ENCODE peak calls at places on chromosomes 6 and 20, in seven cellular contexts. D is fibroblast of mammary gland; G is CD4-positive, alpha-beta T cell; Y is RWPE1; K is MM.1S; B is CD8-positive, alpha-beta T cell; Q is foreskin fibroblast. U is an unnamed sample.

GRCh38 chr6:24357336-24358218 is at the start of gene DCDC2:
- DNase-seq in D (peak), G (peak), Y (no peak), K (no peak), B (peak), Q (no peak), U (no peak)

GRCh38 chr20:63330940-63331339 is 30.2 kb downstream of the CHRNA4 start:
- DNase-seq in D (no peak), G (no peak), Y (no peak), K (no peak), B (no peak), Q (no peak), U (no peak)

GRCh38 chr6:170048615-170049256 is 242.1 kb downstream of the DLL1 start:
- DNase-seq in D (peak), G (no peak), Y (no peak), K (no peak), B (no peak), Q (peak), U (no peak)

GRCh38 chr6:124742971-124743370 is 219.3 kb upstream of the RNF217 start:
- DNase-seq in D (peak), G (no peak), Y (peak), K (no peak), B (no peak), Q (no peak), U (no peak)

GRCh38 chr6:16420715-16421461 is 182.5 kb downstream of the GMPR start:
- DNase-seq in D (peak), G (peak), Y (no peak), K (peak), B (no peak), Q (peak), U (peak)

GRCh38 chr6:161228911-161229591 is 44.8 kb downstream of the AGPAT4 start:
- DNase-seq in D (peak), G (no peak), Y (peak), K (no peak), B (no peak), Q (peak), U (peak)

GRCh38 chr6:35386989-35387388 is 44.6 kb downstream of the PPARD start:
- DNase-seq in D (no peak), G (no peak), Y (no peak), K (no peak), B (no peak), Q (no peak), U (no peak)

GRCh38 chr20:23235173-23236027 is 115.2 kb upstream of the NXT1 start:
- DNase-seq in D (peak), G (peak), Y (peak), K (peak), B (no peak), Q (no peak), U (no peak)

GRCh38 chr6:2209226-2209809 is 36.1 kb downstream of the GMDS start:
- DNase-seq in D (peak), G (peak), Y (peak), K (peak), B (no peak), Q (no peak), U (no peak)

GRCh38 chr6:33384581-33385020 is 7.0 kb upstream of the KIFC1 start:
- DNase-seq in D (peak), G (no peak), Y (peak), K (no peak), B (no peak), Q (peak), U (no peak)

GRCh38 chr6:31345026-31345730 is 11.8 kb downstream of the HLA-B start:
- DNase-seq in D (no peak), G (no peak), Y (no peak), K (no peak), B (no peak), Q (no peak), U (no peak)

GRCh38 chr20:43936371-43936770 is 21.7 kb downstream of the TOX2 start:
- DNase-seq in D (peak), G (no peak), Y (no peak), K (peak), B (no peak), Q (peak), U (no peak)

GRCh38 chr20:25984933-25985332 is 288.3 kb upstream of the ZNF337 start:
- DNase-seq in D (peak), G (peak), Y (peak), K (no peak), B (peak), Q (peak), U (peak)

GRCh38 chr6:140541288-140541687 is 1166.8 kb upstream of the CITED2 start:
- DNase-seq in D (peak), G (no peak), Y (peak), K (no peak), B (no peak), Q (peak), U (peak)

GRCh38 chr6:137873273-137873762 is 6.3 kb downstream of the TNFAIP3 start:
- DNase-seq in D (peak), G (no peak), Y (peak), K (no peak), B (no peak), Q (peak), U (peak)

GRCh38 chr6:27139753-27140522 is 107.6 kb upstream of the PRSS16 start:
- DNase-seq in D (no peak), G (no peak), Y (no peak), K (peak), B (no peak), Q (no peak), U (no peak)

GRCh38 chr6:168123165-168123911 is 44.3 kb upstream of the FRMD1 start:
- DNase-seq in D (no peak), G (no peak), Y (no peak), K (no peak), B (no peak), Q (no peak), U (no peak)

GRCh38 chr6:68635706-68636513 is 828 bp downstream of the ADGRB3 start:
- DNase-seq in D (no peak), G (no peak), Y (no peak), K (peak), B (no peak), Q (peak), U (no peak)

GRCh38 chr6:52513464-52513863 is 63.4 kb downstream of the TRAM2 start:
- DNase-seq in D (peak), G (no peak), Y (no peak), K (no peak), B (no peak), Q (no peak), U (no peak)

GRCh38 chr6:56789879-56790278 is 147.2 kb upstream of the DST start:
- DNase-seq in D (no peak), G (no peak), Y (no peak), K (no peak), B (no peak), Q (no peak), U (no peak)

GRCh38 chr6:27771240-27771639 is 141.0 kb downstream of the OR2B2 start:
- DNase-seq in D (no peak), G (no peak), Y (no peak), K (no peak), B (no peak), Q (no peak), U (no peak)

GRCh38 chr6:1049900-1050299 is 262.0 kb upstream of the FOXQ1 start:
- DNase-seq in D (no peak), G (no peak), Y (no peak), K (no peak), B (no peak), Q (no peak), U (no peak)

GRCh38 chr6:45116714-45117410 is 211.3 kb upstream of the RUNX2 start:
- DNase-seq in D (peak), G (no peak), Y (no peak), K (no peak), B (no peak), Q (peak), U (peak)

GRCh38 chr20:17650301-17650761 is 31.7 kb downstream of the RRBP1 start:
- DNase-seq in D (no peak), G (no peak), Y (no peak), K (no peak), B (no peak), Q (no peak), U (no peak)

GRCh38 chr20:17650816-17651760 is 31.0 kb downstream of the RRBP1 start:
- DNase-seq in D (peak), G (no peak), Y (no peak), K (no peak), B (no peak), Q (no peak), U (no peak)

GRCh38 chr20:17647391-17648305 is 34.4 kb downstream of the RRBP1 start:
- DNase-seq in D (no peak), G (no peak), Y (no peak), K (no peak), B (no peak), Q (no peak), U (no peak)

GRCh38 chr20:17648306-17648646 is 33.8 kb downstream of the RRBP1 start:
- DNase-seq in D (peak), G (no peak), Y (no peak), K (no peak), B (no peak), Q (no peak), U (no peak)

DNA sequence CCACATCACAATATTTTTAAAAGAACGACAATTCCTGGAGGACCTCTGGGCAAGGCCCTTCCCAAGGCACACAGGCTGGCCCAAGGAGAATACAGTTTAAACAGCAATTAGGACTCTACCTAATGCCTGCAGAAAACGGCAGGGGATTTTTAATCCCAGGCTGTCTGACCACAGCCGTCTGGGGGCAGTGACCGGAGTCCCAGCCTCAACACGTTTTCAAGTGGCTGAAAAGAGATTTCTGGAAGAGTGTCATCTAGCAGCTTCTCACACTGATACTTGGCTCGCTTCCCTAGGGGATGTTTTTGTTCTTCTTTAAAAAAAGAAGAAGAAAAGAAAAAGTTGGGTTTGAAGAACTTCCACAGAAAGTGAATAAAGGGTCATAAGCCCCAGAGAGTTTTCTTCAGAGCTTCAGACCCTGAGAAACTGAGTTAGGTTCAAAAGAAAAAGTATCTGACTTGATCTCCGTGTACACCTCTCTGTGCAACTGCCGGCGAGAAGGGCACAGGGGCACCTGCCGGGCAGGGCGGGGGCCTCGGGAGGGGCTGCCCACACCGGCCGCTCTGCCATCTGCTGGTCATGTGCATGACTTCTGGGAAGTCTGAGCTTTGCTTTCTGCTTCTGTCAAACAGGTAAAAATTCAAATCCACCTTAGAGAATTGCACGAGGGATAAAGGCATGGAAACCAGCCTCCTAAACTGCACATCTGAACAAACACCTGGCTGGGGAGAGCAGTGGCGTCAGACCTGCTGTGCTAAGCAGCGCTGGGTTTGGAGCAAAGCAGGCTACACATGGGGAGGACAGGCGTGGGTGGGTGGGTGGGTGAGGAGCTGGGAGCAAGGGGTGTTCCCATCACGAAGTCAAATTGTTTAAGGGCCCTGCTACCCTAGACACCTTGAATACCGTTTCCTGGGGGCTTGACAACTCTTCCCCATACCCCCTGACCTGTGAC is 33.0 kb downstream of the RRBP1 start:
- DNase-seq in D (no peak), G (peak), Y (peak), K (no peak), B (peak), Q (no peak), U (no peak)
- TF ChIP-seq CTCF in D (peak), G (peak), Y (no peak), K (peak), B (peak), Q (peak), U (peak)

GRCh38 chr6:38055210-38055609 is 235.7 kb downstream of the ZFAND3 start:
- DNase-seq in D (no peak), G (no peak), Y (no peak), K (no peak), B (no peak), Q (no peak), U (no peak)
- TF ChIP-seq CTCF in D (no peak), G (no peak), Y (no peak), K (no peak), B (no peak), Q (no peak), U (no peak)

DNA sequence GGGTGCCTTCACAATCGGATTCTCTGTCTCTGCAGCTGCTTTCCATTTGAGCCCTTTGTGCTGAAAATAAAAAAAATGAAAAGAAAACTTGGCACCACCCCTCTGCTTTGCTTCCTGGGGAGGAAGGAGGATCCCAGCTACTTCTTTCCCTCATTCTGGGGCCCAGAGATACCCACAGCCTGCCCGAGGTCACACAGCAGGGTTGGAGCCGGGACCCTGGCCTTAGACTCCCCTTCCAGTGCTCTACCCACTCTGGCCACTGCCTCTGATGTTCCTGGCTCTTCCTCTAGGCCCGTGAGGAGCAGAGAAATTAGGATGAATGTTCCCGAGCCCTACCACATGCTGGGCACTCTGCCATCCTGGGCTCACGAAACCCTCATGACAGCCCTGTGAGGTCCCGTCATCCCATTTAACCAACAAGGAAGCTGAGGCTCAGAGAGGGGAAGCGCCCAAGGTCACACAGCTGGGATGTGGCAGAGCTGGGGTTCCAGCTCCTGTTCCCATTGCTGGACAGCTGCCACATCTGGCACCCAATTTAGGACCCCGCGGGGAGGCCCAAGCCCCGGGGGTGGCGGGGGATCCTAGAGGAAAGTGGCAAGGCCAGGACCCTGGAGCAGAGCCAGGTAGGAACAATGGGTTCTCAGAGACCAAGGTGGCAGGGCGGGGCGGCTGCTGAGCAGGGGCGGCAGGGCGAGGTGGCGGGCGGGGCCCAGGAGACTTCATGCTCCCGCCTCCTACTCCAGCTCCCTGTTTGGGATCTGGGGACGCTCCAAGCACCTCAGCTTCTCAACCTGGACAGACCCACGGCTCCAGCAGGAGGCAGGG is 76.6 kb downstream of the CEBPB start:
- DNase-seq in D (peak), G (no peak), Y (peak), K (no peak), B (no peak), Q (peak), U (no peak)
- TF ChIP-seq CTCF in D (no peak), G (no peak), Y (no peak), K (no peak), B (no peak), Q (no peak), U (no peak)

GRCh38 chr20:61118429-61119224 is 133.4 kb upstream of the CDH4 start:
- DNase-seq in D (peak), G (no peak), Y (no peak), K (no peak), B (no peak), Q (peak), U (no peak)

GRCh38 chr20:61120595-61121515 is 131.2 kb upstream of the CDH4 start:
- DNase-seq in D (peak), G (peak), Y (no peak), K (peak), B (peak), Q (peak), U (peak)

GRCh38 chr20:61121661-61122060 is 130.4 kb upstream of the CDH4 start:
- DNase-seq in D (no peak), G (no peak), Y (no peak), K (no peak), B (no peak), Q (no peak), U (no peak)

GRCh38 chr20:61117725-61118124 is 134.3 kb upstream of the CDH4 start:
- DNase-seq in D (peak), G (no peak), Y (no peak), K (no peak), B (no peak), Q (peak), U (no peak)

DNA sequence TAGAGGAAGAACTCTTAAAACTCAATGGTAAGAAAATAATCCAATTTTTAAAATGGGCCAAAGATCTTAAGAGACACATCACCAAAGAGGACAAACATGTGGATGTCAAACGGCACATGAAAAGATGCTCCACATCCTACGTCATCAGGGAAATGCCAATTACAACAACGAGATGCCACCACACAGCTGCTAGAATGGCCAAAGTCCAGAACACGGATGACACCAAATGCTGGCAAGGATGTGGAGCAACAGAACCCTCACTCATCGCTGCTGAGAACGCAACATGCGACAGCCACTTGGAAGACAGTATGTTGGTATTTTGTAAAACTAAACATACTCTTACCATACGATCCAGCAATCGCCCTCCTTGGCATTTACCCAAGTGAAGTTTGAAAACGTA is 132.8 kb upstream of the CDH4 start:
- DNase-seq in D (no peak), G (no peak), Y (no peak), K (no peak), B (no peak), Q (no peak), U (no peak)
- TF ChIP-seq CTCF in D (no peak), G (no peak), Y (no peak), K (no peak), B (no peak), Q (no peak), U (no peak)

GRCh38 chr20:54922636-54923035 is 447.2 kb downstream of the DOK5 start:
- DNase-seq in D (no peak), G (no peak), Y (no peak), K (no peak), B (no peak), Q (no peak), U (no peak)

GRCh38 chr20:54929191-54929590 is 453.8 kb downstream of the DOK5 start:
- DNase-seq in D (no peak), G (no peak), Y (no peak), K (no peak), B (no peak), Q (no peak), U (no peak)

GRCh38 chr20:54933212-54933904 is 458.0 kb downstream of the DOK5 start:
- DNase-seq in D (no peak), G (no peak), Y (no peak), K (no peak), B (no peak), Q (no peak), U (no peak)

DNA sequence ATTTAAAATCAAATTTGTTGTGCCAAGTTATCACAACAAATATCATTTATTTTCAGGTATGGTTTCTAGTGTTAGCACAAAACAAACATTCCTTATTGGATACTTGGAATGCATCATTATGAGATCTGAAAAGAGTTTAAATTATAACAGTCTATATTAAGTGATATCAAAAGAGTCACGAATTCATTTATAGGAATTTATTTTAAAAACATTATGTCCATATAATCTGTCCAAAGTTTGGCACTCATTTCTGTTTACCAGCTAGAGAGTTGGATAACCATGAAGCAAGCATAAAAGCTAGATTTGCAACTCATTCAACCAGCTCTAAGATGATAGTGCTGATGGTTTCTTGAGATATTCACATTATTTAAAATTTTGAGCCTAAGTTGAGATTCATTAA is 453.2 kb downstream of the DOK5 start:
- DNase-seq in D (no peak), G (no peak), Y (no peak), K (no peak), B (no peak), Q (no peak), U (no peak)
- TF ChIP-seq CTCF in D (no peak), G (no peak), Y (no peak), K (no peak), B (no peak), Q (no peak), U (no peak)